ENCODE peak calls at places on chromosomes 12 and 14, in nine cellular contexts. G is endothelial cell of umbilical vein, B is OCI-LY7, T is cardiac muscle cell, D is vagina, Q is astrocyte of the spinal cord, N is dorsolateral prefrontal cortex, O is DND-41, K is upper lobe of right lung. I is an unnamed sample.

GRCh38 chr12:52688481-52688880 is 8.3 kb upstream of the KRT1 start:
- DNase-seq in K (no peak), D (no peak), Q (no peak), B (no peak), G (no peak), T (no peak), N (no peak), O (no peak), I (no peak)

GRCh38 chr12:130266751-130267150 is 70.9 kb upstream of the PIWIL1 start:
- DNase-seq in K (no peak), G (no peak), N (no peak), Q (no peak), T (no peak), B (no peak), O (peak), D (no peak), I (no peak)

GRCh38 chr14:106506901-106507305 is 980.5 kb downstream of the TMEM121 start:
- DNase-seq in Q (no peak), G (no peak), N (no peak), B (no peak), O (peak), K (no peak), D (no peak), T (no peak), I (peak)

GRCh38 chr12:108753969-108754368 is 22.7 kb upstream of the CORO1C start:
- DNase-seq in K (no peak), Q (no peak), B (no peak), O (no peak), G (no peak), T (no peak), N (no peak), D (no peak), I (no peak)

GRCh38 chr12:18552829-18553228 is 185.0 kb downstream of the PLCZ1 start:
- DNase-seq in K (no peak), Q (no peak), N (no peak), T (no peak), D (no peak), G (no peak), O (no peak), B (no peak), I (no peak)

GRCh38 chr14:105844047-105844630 is 317.8 kb downstream of the TMEM121 start:
- DNase-seq in T (no peak), N (no peak), O (peak), K (peak), Q (no peak), B (peak), D (no peak), G (no peak), I (no peak)

GRCh38 chr14:85142982-85143381 is 387.0 kb upstream of the FLRT2 start:
- DNase-seq in Q (peak), B (no peak), O (no peak), N (no peak), T (no peak), D (no peak), G (no peak), K (no peak), I (no peak)

GRCh38 chr12:39240144-39240486 is 202.8 kb downstream of the KIF21A start:
- DNase-seq in T (no peak), B (no peak), Q (no peak), K (no peak), O (no peak), D (no peak), N (no peak), G (no peak), I (no peak)

GRCh38 chr12:124368421-124369032 is 73.6 kb downstream of the RFLNA start:
- DNase-seq in T (no peak), D (no peak), N (no peak), O (no peak), Q (no peak), K (no peak), G (no peak), B (no peak), I (no peak)

GRCh38 chr12:1747609-1748008 is 56.7 kb downstream of the ADIPOR2 start:
- DNase-seq in Q (no peak), T (no peak), K (no peak), G (no peak), D (no peak), B (no peak), O (no peak), N (no peak), I (no peak)

GRCh38 chr14:92892589-92892988 is 30.4 kb upstream of the CHGA start:
- DNase-seq in B (no peak), T (no peak), D (no peak), Q (no peak), N (no peak), O (no peak), K (no peak), G (no peak), I (no peak)

GRCh38 chr14:65788876-65789859 is 376.6 kb downstream of the FUT8 start:
- DNase-seq in Q (no peak), K (no peak), T (no peak), O (no peak), D (no peak), N (peak), B (no peak), G (no peak), I (no peak)

GRCh38 chr12:18217981-18218380 is 43.3 kb upstream of the PIK3C2G start:
- DNase-seq in T (no peak), B (no peak), G (no peak), D (no peak), O (no peak), N (no peak), K (no peak), Q (peak), I (no peak)

GRCh38 chr12:52203126-52203921 is 11.5 kb upstream of the KRT80 start:
- DNase-seq in B (peak), K (peak), Q (peak), G (no peak), T (peak), N (no peak), O (no peak), D (no peak), I (no peak)

GRCh38 chr14:23561873-23562821 is 5.4 kb downstream of the AP1G2 start:
- DNase-seq in G (no peak), B (no peak), O (no peak), N (peak), T (peak), K (peak), D (no peak), Q (no peak), I (no peak)

GRCh38 chr12:94059394-94060368 is 88.7 kb upstream of the PLXNC1 start:
- DNase-seq in N (no peak), O (no peak), B (no peak), D (no peak), K (no peak), T (no peak), Q (no peak), G (no peak), I (no peak)
- H3K4me3 ChIP-seq in N (no peak), O (no peak), B (no peak), D (no peak), K (no peak), T (no peak), Q (no peak), G (no peak), I (no peak)

GRCh38 chr14:99190696-99191662 is 81.0 kb downstream of the BCL11B start:
- DNase-seq in O (no peak), K (no peak), B (no peak), N (no peak), G (no peak), D (no peak), Q (no peak), T (no peak), I (no peak)
- H3K4me3 ChIP-seq in O (no peak), K (peak), B (no peak), N (peak), G (no peak), D (peak), Q (no peak), T (no peak), I (peak)

GRCh38 chr14:73718742-73719251 is 4.6 kb upstream of the PNMA1 start:
- DNase-seq in T (no peak), K (peak), Q (peak), N (peak), O (no peak), G (no peak), B (no peak), D (no peak), I (no peak)
- H3K4me3 ChIP-seq in T (no peak), K (no peak), Q (no peak), N (peak), O (no peak), G (no peak), B (no peak), D (no peak), I (no peak)

GRCh38 chr14:103805708-103806107 is 41.7 kb downstream of the PPP1R13B start:
- DNase-seq in N (no peak), O (no peak), D (no peak), K (no peak), G (no peak), B (no peak), T (no peak), Q (no peak), I (no peak)

GRCh38 chr14:103801459-103801858 is 45.9 kb downstream of the PPP1R13B start:
- DNase-seq in D (no peak), O (no peak), N (no peak), K (no peak), T (peak), Q (peak), G (no peak), B (no peak), I (no peak)

GRCh38 chr14:103803661-103804060 is 43.7 kb downstream of the PPP1R13B start:
- DNase-seq in B (no peak), G (no peak), T (peak), D (no peak), Q (no peak), N (no peak), O (no peak), K (no peak), I (no peak)

GRCh38 chr14:103806805-103807204 is 40.6 kb downstream of the PPP1R13B start:
- DNase-seq in N (no peak), Q (no peak), D (no peak), T (no peak), B (peak), O (no peak), G (no peak), K (no peak), I (peak)

GRCh38 chr14:103802353-103802752 is 45.0 kb downstream of the PPP1R13B start:
- DNase-seq in K (no peak), O (no peak), Q (no peak), N (no peak), G (no peak), T (no peak), B (no peak), D (no peak), I (no peak)
- H3K4me3 ChIP-seq in K (no peak), O (no peak), Q (no peak), N (no peak), G (no peak), T (no peak), B (no peak), D (no peak), I (no peak)

GRCh38 chr12:96136720-96137378 is 57.3 kb upstream of the ELK3 start:
- DNase-seq in D (no peak), B (no peak), T (no peak), G (peak), N (no peak), K (no peak), O (no peak), Q (peak), I (no peak)
- H3K4me3 ChIP-seq in D (no peak), B (no peak), T (no peak), G (no peak), N (no peak), K (no peak), O (no peak), Q (no peak), I (no peak)

GRCh38 chr14:64249363-64249762 is 44.8 kb downstream of the ESR2 start:
- DNase-seq in O (no peak), N (no peak), G (peak), D (no peak), K (no peak), B (no peak), T (peak), Q (no peak), I (no peak)

GRCh38 chr14:64248689-64249088 is 45.5 kb downstream of the ESR2 start:
- DNase-seq in K (no peak), O (no peak), G (no peak), T (no peak), D (no peak), Q (no peak), B (no peak), N (no peak), I (no peak)

GRCh38 chr14:64255756-64256155 is 38.4 kb downstream of the ESR2 start:
- DNase-seq in O (no peak), K (no peak), N (no peak), B (no peak), Q (no peak), T (no peak), D (no peak), G (no peak), I (no peak)

GRCh38 chr14:64253672-64254071 is 40.5 kb downstream of the ESR2 start:
- DNase-seq in N (no peak), G (peak), O (no peak), B (no peak), K (no peak), D (no peak), T (peak), Q (peak), I (no peak)
- H3K4me3 ChIP-seq in N (no peak), G (no peak), O (no peak), B (no peak), K (no peak), D (no peak), T (no peak), Q (no peak), I (no peak)

DNA sequence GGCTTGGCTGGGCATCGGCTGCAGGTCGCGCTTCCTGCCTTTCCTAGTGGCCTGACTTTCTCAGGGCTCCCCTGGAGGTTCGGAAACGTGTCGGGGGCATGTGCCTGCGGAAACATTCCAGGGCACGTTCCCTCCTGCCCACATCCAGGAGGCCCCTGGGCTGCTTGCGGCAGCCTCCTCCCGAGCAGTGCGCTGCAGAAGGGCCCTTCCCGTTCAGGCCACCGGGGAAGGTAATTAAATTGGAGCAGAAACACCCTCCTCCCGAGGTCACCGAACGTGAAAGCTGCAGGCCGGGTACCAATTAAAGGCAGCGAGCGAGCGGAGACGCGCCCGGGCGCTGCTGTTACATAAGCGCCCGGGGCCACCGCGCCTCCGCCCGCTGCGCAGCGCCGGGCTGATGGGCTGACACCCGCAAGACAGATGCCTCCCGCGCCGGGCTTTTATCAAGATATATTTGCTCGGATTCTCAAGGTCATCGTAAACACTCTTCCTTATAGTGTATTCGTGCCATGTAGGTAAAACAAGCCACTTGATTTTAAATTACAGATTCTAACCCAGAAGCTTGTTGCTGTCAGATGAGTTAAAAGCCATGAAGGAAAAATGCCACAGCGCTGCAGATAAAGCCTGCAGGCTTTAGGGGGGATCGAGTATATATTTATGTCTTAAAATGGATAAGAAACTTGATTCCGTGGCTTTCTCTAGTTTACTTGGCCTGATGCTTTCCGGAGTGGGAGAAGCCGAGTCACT is 31.4 kb downstream of the SSPN start:
- DNase-seq in G (peak), D (no peak), Q (peak), N (peak), T (peak), B (no peak), K (no peak), O (no peak), I (no peak)
- H3K4me3 ChIP-seq in G (peak), D (peak), Q (peak), N (peak), T (peak), B (no peak), K (peak), O (no peak), I (no peak)

GRCh38 chr14:44505588-44505987 is 1.5 kb downstream of the FSCB start:
- DNase-seq in Q (no peak), B (no peak), N (no peak), O (no peak), D (no peak), T (no peak), G (no peak), K (no peak), I (peak)
- H3K4me3 ChIP-seq in Q (no peak), B (no peak), N (no peak), O (no peak), D (no peak), T (no peak), G (no peak), K (no peak), I (no peak)

GRCh38 chr14:101812071-101812470 is 50.6 kb downstream of the PPP2R5C start:
- DNase-seq in T (no peak), K (no peak), O (no peak), B (peak), G (no peak), Q (no peak), D (no peak), N (no peak), I (no peak)

GRCh38 chr14:101808020-101808641 is 46.6 kb downstream of the PPP2R5C start:
- DNase-seq in N (no peak), D (no peak), B (peak), O (no peak), T (no peak), G (no peak), K (no peak), Q (no peak), I (no peak)

GRCh38 chr14:101810897-101811620 is 49.5 kb downstream of the PPP2R5C start:
- DNase-seq in T (no peak), D (no peak), K (no peak), B (no peak), G (peak), O (no peak), Q (no peak), N (no peak), I (no peak)

GRCh38 chr14:101808894-101809670 is 47.6 kb downstream of the PPP2R5C start:
- DNase-seq in B (no peak), O (no peak), T (no peak), N (no peak), K (no peak), G (peak), Q (no peak), D (no peak), I (no peak)

GRCh38 chr14:101809671-101810514 is 48.4 kb downstream of the PPP2R5C start:
- DNase-seq in T (peak), N (peak), K (peak), D (peak), B (peak), Q (peak), G (peak), O (peak), I (peak)
- H3K4me3 ChIP-seq in T (peak), N (peak), K (peak), D (peak), B (peak), Q (peak), G (peak), O (peak), I (peak)